ENCODE peak calls at places on chromosome 14, in five cellular contexts. F, L, B, E and R are unnamed samples.

GRCh38 chr14:88901199-88901588 is 76.7 kb downstream of the TTC8 start:
- DNase-seq in F (no peak), L (no peak), B (no peak), E (no peak), R (no peak)

GRCh38 chr14:39023939-39024871 is 78.8 kb downstream of the SEC23A start:
- DNase-seq in F (no peak), L (no peak), B (no peak), E (no peak), R (no peak)

GRCh38 chr14:61505815-61506809 is 184.7 kb downstream of the PRKCH start:
- DNase-seq in F (peak), L (no peak), B (no peak), E (no peak), R (no peak)

GRCh38 chr14:67510121-67510520 is 21.6 kb upstream of the TMEM229B start:
- DNase-seq in F (peak), L (no peak), B (no peak), E (no peak), R (no peak)

GRCh38 chr14:36660736-36661505 is 739 bp upstream of the PAX9 start:
- DNase-seq in F (no peak), L (no peak), B (no peak), E (no peak), R (no peak)

GRCh38 chr14:32606297-32606696 is 277.2 kb downstream of the AKAP6 start:
- DNase-seq in F (no peak), L (no peak), B (no peak), E (no peak), R (no peak)

GRCh38 chr14:96055753-96056508 is 16.8 kb downstream of the C14orf132 start:
- DNase-seq in F (no peak), L (no peak), B (no peak), E (no peak), R (no peak)

GRCh38 chr14:70888681-70889175 is 18.5 kb upstream of the PCNX1 start:
- DNase-seq in F (peak), L (no peak), B (no peak), E (no peak), R (no peak)

GRCh38 chr14:84523746-84524145 is 1006.2 kb upstream of the FLRT2 start:
- DNase-seq in F (no peak), L (no peak), B (no peak), E (no peak), R (no peak)

GRCh38 chr14:81533536-81534343 is at the start of gene SEL1L:
- DNase-seq in F (peak), L (peak), B (peak), E (peak), R (peak)

GRCh38 chr14:32697704-32698103 is 241.0 kb upstream of the NPAS3 start:
- DNase-seq in F (peak), L (no peak), B (no peak), E (no peak), R (no peak)

GRCh38 chr14:94041551-94042346 is 15.6 kb downstream of the OTUB2 start:
- DNase-seq in F (peak), L (peak), B (no peak), E (no peak), R (no peak)

GRCh38 chr14:106094654-106095189 is 568.3 kb downstream of the TMEM121 start:
- DNase-seq in F (no peak), L (no peak), B (peak), E (no peak), R (no peak)

GRCh38 chr14:89479802-89480201 is 62.8 kb upstream of the FOXN3 start:
- DNase-seq in F (no peak), L (no peak), B (no peak), E (no peak), R (no peak)

GRCh38 chr14:104317500-104317805 is 179.1 kb downstream of the KIF26A start:
- DNase-seq in F (no peak), L (no peak), B (no peak), E (no peak), R (no peak)

GRCh38 chr14:64191756-64192155 is 102.4 kb downstream of the ESR2 start:
- DNase-seq in F (peak), L (no peak), B (no peak), E (peak), R (no peak)

GRCh38 chr14:104239185-104239775 is 100.9 kb downstream of the KIF26A start:
- DNase-seq in F (no peak), L (no peak), B (no peak), E (no peak), R (no peak)

GRCh38 chr14:34201909-34202622 is 251.2 kb upstream of the EGLN3 start:
- DNase-seq in F (no peak), L (no peak), B (no peak), E (no peak), R (no peak)

GRCh38 chr14:94770251-94770749 is 387 bp upstream of the GSC start:
- DNase-seq in F (peak), L (no peak), B (peak), E (no peak), R (no peak)

GRCh38 chr14:53055003-53055402 is 98.1 kb downstream of the DDHD1 start:
- DNase-seq in F (peak), L (no peak), B (peak), E (peak), R (peak)

GRCh38 chr14:87252103-87252502 is 740.9 kb downstream of the GALC start:
- DNase-seq in F (no peak), L (no peak), B (no peak), E (no peak), R (no peak)

GRCh38 chr14:61891251-61891650 is 129.0 kb downstream of the SNAPC1 start:
- DNase-seq in F (peak), L (no peak), B (peak), E (no peak), R (no peak)

GRCh38 chr14:85607571-85608219 is 77.8 kb downstream of the FLRT2 start:
- DNase-seq in F (peak), L (no peak), B (no peak), E (peak), R (no peak)

GRCh38 chr14:55180434-55180833 is 11.0 kb downstream of the DLGAP5 start:
- DNase-seq in F (no peak), L (no peak), B (no peak), E (no peak), R (peak)

GRCh38 chr14:79077096-79077495 is 906.9 kb downstream of the NRXN3 start:
- DNase-seq in F (no peak), L (no peak), B (no peak), E (no peak), R (no peak)

GRCh38 chr14:61188196-61188595 is 92.9 kb downstream of the TMEM30B start:
- DNase-seq in F (peak), L (no peak), B (peak), E (no peak), R (peak)

GRCh38 chr14:36647827-36648753 is 13.6 kb upstream of the PAX9 start:
- DNase-seq in F (peak), L (no peak), B (peak), E (no peak), R (no peak)

GRCh38 chr14:71783101-71783500 is 149.1 kb upstream of the RGS6 start:
- DNase-seq in F (no peak), L (no peak), B (no peak), E (no peak), R (no peak)

DNA sequence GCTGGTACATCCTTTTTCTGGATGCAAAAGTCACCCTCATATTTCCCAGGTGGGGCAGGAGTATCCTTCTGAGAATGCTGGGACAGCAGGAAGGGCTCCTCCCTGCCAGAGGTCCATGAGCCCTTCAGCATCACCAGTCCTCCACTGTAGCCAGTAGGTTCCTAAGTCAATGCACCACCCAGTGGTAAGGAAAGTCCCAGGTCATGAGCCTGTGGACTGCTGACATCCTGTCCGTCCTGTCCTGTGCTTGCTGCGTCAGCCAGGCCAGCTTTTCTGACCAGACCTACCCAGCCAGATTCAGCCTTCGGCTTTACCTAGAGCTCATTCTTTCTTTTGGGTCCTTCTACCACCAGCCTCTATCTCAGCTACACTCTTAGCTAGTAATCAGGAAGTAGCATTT is 23.0 kb upstream of the ACTN1 start:
- DNase-seq in F (peak), L (no peak), B (peak), E (no peak), R (peak)
- TF ChIP-seq CTCF in F (peak), L (no peak), B (no peak), E (peak), R (peak)

DNA sequence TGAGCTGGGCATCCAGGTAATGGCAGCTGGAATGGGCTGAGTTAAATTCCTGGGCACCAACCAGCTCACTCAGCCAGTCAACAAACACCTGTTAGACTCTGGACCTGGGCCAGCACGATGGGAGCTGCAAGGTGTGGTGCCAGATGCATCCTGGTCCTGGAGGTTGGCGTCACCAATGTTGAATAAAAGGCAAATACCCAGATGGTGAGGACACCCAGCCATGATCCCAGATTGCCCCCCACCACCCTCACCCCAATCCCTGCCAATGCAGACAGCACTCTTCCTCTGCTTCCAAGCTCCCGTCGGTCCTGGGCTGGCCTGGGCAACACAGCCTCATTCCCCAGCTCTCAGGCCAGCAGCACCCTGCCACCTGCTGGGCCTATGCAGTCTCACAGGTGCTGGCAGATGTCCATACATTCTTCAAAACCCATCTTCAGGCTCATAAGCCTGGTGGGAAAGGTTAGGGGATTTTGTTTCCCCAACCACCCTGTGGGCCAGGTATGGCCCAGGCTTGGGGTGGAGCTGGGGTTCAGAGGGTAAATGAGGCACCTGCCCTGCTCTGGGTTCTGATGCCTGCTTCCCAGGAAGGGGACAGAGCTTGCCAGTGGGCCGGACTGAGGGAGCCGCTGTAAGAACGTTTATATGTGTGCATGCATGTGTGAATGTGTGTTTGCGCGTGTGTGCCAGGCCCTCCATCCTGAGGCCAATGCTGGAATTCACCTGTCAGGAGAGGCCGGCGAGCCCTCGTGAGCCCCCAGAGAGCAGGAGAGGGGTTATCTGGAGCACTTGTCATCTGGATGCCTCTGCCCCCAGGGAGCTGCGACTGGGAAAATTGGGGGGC is 58.0 kb downstream of the LGMN start:
- DNase-seq in F (peak), L (peak), B (no peak), E (no peak), R (peak)
- TF ChIP-seq CTCF in F (peak), L (no peak), B (peak), E (peak), R (peak)

GRCh38 chr14:91398707-91399106 is 18.9 kb downstream of the CCDC88C start:
- DNase-seq in F (no peak), L (no peak), B (no peak), E (no peak), R (peak)
- TF ChIP-seq CTCF in F (no peak), L (no peak), B (no peak), E (no peak), R (no peak)

GRCh38 chr14:23148596-23149249 is 29.7 kb upstream of the CEBPE start:
- DNase-seq in F (no peak), L (no peak), B (no peak), E (no peak), R (peak)
- TF ChIP-seq CTCF in F (no peak), L (no peak), B (no peak), E (no peak), R (no peak)

GRCh38 chr14:57837267-57837666 is 28.6 kb downstream of the SLC35F4 start:
- DNase-seq in F (no peak), L (no peak), B (no peak), E (no peak), R (no peak)
- TF ChIP-seq CTCF in F (no peak), L (no peak), B (no peak), E (no peak), R (no peak)

GRCh38 chr14:101184562-101184961 is 281.0 kb upstream of the RTL1 start:
- DNase-seq in F (no peak), L (no peak), B (no peak), E (no peak), R (no peak)

GRCh38 chr14:101185081-101185835 is 281.7 kb upstream of the RTL1 start:
- DNase-seq in F (no peak), L (peak), B (no peak), E (no peak), R (no peak)

GRCh38 chr14:101182476-101182875 is 279.0 kb upstream of the RTL1 start:
- DNase-seq in F (no peak), L (no peak), B (no peak), E (no peak), R (no peak)

GRCh38 chr14:101184104-101184455 is 280.6 kb upstream of the RTL1 start:
- DNase-seq in F (no peak), L (peak), B (no peak), E (no peak), R (no peak)

DNA sequence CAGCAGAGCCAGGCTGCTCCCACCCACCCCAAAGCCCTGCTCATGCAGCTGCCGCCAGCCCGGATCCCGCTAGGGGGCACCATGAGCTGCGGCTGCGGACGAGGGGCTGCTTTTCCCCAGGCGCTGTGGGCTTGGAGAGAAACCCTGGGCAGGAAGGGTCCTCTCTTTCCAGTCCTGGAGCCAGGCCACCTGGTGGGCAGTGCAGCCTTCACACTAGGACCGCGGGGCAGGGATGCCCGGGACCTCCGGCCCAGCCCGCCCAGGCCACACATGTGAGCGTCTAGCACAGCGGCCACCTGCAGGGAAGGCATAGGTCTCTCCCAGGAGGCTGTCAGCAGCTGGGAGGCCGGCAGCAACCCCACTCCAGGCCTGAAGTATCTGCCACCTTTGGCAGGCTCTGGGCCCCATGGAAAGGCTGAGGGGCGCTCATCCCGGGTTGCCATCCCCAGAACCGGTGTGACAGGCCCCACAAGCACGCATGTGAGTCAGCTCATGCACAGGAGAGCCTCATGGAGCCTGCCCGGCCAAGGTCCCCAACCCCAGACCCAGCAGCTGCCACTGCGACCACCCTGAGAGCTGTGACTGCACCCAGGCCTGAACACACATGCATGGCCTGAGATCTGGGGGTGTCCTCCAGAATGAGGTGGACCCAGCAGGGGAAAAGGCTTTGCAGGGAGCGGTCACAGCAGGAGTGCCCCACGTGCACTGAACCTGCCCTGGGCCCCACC is 280.0 kb upstream of the RTL1 start:
- DNase-seq in F (no peak), L (peak), B (peak), E (no peak), R (no peak)
- TF ChIP-seq CTCF in F (no peak), L (no peak), B (peak), E (no peak), R (no peak)

DNA sequence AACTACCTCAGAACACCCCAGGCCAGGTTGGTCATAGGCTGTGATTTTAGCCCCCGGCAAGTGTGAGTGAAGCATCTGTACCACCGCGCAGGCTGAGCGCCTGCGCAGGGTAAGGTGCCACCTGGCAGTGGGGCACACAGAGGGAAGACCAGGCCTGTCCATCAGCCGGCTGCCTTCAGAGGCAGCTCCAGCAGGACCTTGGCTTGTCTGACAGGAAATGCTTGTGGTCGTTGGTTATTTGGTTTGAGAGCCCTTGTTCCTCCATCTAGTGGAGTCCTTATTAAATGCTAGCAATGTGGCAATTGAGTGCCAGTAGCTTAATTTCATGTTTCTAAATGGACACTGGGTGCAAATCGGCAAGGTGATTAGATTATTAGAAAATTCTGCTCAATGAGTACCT is 27.5 kb downstream of the SLC25A29 start:
- DNase-seq in F (peak), L (peak), B (no peak), E (peak), R (peak)
- TF ChIP-seq CTCF in F (peak), L (no peak), B (no peak), E (no peak), R (no peak)

DNA sequence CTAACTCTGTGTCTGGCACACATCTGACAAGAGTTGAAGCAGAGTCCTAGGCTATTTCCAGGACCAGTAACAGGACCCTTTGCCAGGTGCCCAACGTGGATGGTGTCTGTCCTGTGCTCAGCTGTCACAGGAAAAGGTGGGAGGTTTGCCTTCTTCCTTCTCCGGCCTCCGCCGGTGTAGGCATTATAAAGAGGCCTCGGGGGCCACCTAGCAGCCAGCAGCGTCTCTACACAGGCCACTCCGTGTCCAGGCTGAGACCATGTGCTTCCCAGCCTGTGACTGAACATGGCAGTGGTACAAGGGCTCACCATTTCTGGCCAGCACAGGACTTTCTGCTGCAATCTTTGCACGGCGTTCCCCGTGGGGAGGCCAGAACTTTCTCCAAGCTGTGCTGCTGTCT is 60.7 kb upstream of the GPATCH2L start:
- DNase-seq in F (peak), L (no peak), B (peak), E (peak), R (no peak)
- TF ChIP-seq CTCF in F (no peak), L (no peak), B (peak), E (peak), R (no peak)

GRCh38 chr14:22200977-22201605 is 387.9 kb downstream of the DAD1 start:
- DNase-seq in F (peak), L (no peak), B (peak), E (peak), R (peak)
- TF ChIP-seq CTCF in F (peak), L (peak), B (peak), E (peak), R (peak)